ENCODE peak calls at places on chromosome 11, in four cellular contexts. One of them, this sample, is unnamed.

GRCh38 chr11:66529069-66529468 is 16.8 kb downstream of the ZDHHC24 start:
- DNase-seq in K562: no peak
- DNase-seq in GM12878: no peak
- DNase-seq in HepG2: no peak
- DNase-seq in this sample: peak

GRCh38 chr11:33942954-33943353 is 51.1 kb upstream of the LMO2 start:
- DNase-seq in GM12878: peak
- DNase-seq in HepG2: no peak
- DNase-seq in K562: no peak
- DNase-seq in this sample: no peak

GRCh38 chr11:14854057-14854456 is 38.0 kb downstream of the CYP2R1 start:
- DNase-seq in K562: no peak
- DNase-seq in HepG2: no peak
- DNase-seq in GM12878: no peak
- DNase-seq in this sample: no peak

GRCh38 chr11:77136074-77136473 is 8.0 kb downstream of the MYO7A start:
- DNase-seq in HepG2: no peak
- DNase-seq in GM12878: no peak
- DNase-seq in K562: no peak
- DNase-seq in this sample: no peak

GRCh38 chr11:129323896-129324522 is 51.6 kb upstream of the BARX2 start:
- DNase-seq in K562: no peak
- DNase-seq in GM12878: no peak
- DNase-seq in HepG2: peak
- DNase-seq in this sample: no peak

GRCh38 chr11:71251761-71252433 is 480 bp downstream of the SHANK2 start:
- DNase-seq in GM12878: no peak
- DNase-seq in K562: no peak
- DNase-seq in HepG2: no peak
- DNase-seq in this sample: peak

GRCh38 chr11:112882494-112883381 is 78.5 kb upstream of the NCAM1 start:
- DNase-seq in HepG2: no peak
- DNase-seq in K562: no peak
- DNase-seq in GM12878: no peak
- DNase-seq in this sample: no peak

GRCh38 chr11:12382451-12382850 is 5.1 kb downstream of the PARVA start:
- DNase-seq in GM12878: no peak
- DNase-seq in HepG2: no peak
- DNase-seq in K562: no peak
- DNase-seq in this sample: no peak

GRCh38 chr11:128544625-128545024 is 42.7 kb downstream of the ETS1 start:
- DNase-seq in GM12878: no peak
- DNase-seq in K562: no peak
- DNase-seq in HepG2: no peak
- DNase-seq in this sample: no peak

GRCh38 chr11:76835030-76835429 is 25.7 kb upstream of the ACER3 start:
- DNase-seq in HepG2: no peak
- DNase-seq in GM12878: no peak
- DNase-seq in K562: no peak
- DNase-seq in this sample: no peak

GRCh38 chr11:44004452-44004833 is 43.3 kb upstream of the ACCSL start:
- DNase-seq in K562: no peak
- DNase-seq in HepG2: no peak
- DNase-seq in GM12878: no peak
- DNase-seq in this sample: no peak

GRCh38 chr11:69485337-69486041 is 4.0 kb downstream of the LINC01488 start:
- DNase-seq in HepG2: peak
- DNase-seq in GM12878: no peak
- DNase-seq in K562: no peak
- DNase-seq in this sample: no peak

GRCh38 chr11:16786131-16786530 is 47.7 kb downstream of the C11orf58 start:
- DNase-seq in GM12878: no peak
- DNase-seq in K562: no peak
- DNase-seq in HepG2: peak
- DNase-seq in this sample: no peak

GRCh38 chr11:45658292-45658991 is 7.0 kb downstream of the CHST1 start:
- DNase-seq in GM12878: no peak
- DNase-seq in K562: no peak
- DNase-seq in HepG2: peak
- DNase-seq in this sample: peak

GRCh38 chr11:78740175-78741161 is 165.8 kb upstream of the NARS2 start:
- DNase-seq in HepG2: no peak
- DNase-seq in GM12878: no peak
- DNase-seq in K562: peak
- DNase-seq in this sample: no peak

GRCh38 chr11:25066706-25067105 is 569.9 kb downstream of the LUZP2 start:
- DNase-seq in HepG2: no peak
- DNase-seq in GM12878: no peak
- DNase-seq in K562: no peak
- DNase-seq in this sample: no peak

GRCh38 chr11:74929431-74930363 is 19.2 kb downstream of the XRRA1 start:
- DNase-seq in HepG2: peak
- DNase-seq in GM12878: peak
- DNase-seq in K562: peak
- DNase-seq in this sample: peak

GRCh38 chr11:289706-290620 is 1.0 kb downstream of the PGGHG start:
- DNase-seq in HepG2: no peak
- DNase-seq in GM12878: no peak
- DNase-seq in K562: no peak
- DNase-seq in this sample: peak

GRCh38 chr11:35593143-35593542 is 25.1 kb upstream of the FJX1 start:
- DNase-seq in HepG2: no peak
- DNase-seq in GM12878: no peak
- DNase-seq in K562: no peak
- DNase-seq in this sample: no peak

GRCh38 chr11:74449369-74449931 is 17.9 kb downstream of the KCNE3 start:
- DNase-seq in K562: peak
- DNase-seq in HepG2: peak
- DNase-seq in GM12878: peak
- DNase-seq in this sample: no peak

GRCh38 chr11:103378931-103379330 is 269.7 kb downstream of the DYNC2H1 start:
- DNase-seq in GM12878: no peak
- DNase-seq in K562: no peak
- DNase-seq in HepG2: no peak
- DNase-seq in this sample: no peak

GRCh38 chr11:18657696-18658095 is 23.6 kb upstream of the SPTY2D1 start:
- DNase-seq in K562: no peak
- DNase-seq in GM12878: no peak
- DNase-seq in HepG2: no peak
- DNase-seq in this sample: no peak

GRCh38 chr11:94784884-94785283 is 16.7 kb downstream of the AMOTL1 start:
- DNase-seq in GM12878: no peak
- DNase-seq in K562: no peak
- DNase-seq in HepG2: no peak
- DNase-seq in this sample: no peak

GRCh38 chr11:85791326-85791990 is 19.5 kb downstream of the SYTL2 start:
- DNase-seq in GM12878: no peak
- DNase-seq in HepG2: no peak
- DNase-seq in K562: no peak
- DNase-seq in this sample: no peak

GRCh38 chr11:72643547-72643946 is 30.7 kb downstream of the PDE2A start:
- DNase-seq in K562: no peak
- DNase-seq in GM12878: no peak
- DNase-seq in HepG2: no peak
- DNase-seq in this sample: no peak
- TF ChIP-seq TCF7 in K562: no peak
- TF ChIP-seq TCF7 in GM12878: no peak
- TF ChIP-seq TCF7 in HepG2: no peak
- TF ChIP-seq TCF7 in this sample: no peak

GRCh38 chr11:124327775-124328174 is 7.8 kb upstream of the OR8D2 start:
- DNase-seq in K562: no peak
- DNase-seq in GM12878: no peak
- DNase-seq in HepG2: no peak
- DNase-seq in this sample: no peak

GRCh38 chr11:124329787-124330478 is 9.9 kb upstream of the OR8D2 start:
- DNase-seq in GM12878: peak
- DNase-seq in HepG2: no peak
- DNase-seq in K562: no peak
- DNase-seq in this sample: no peak

DNA sequence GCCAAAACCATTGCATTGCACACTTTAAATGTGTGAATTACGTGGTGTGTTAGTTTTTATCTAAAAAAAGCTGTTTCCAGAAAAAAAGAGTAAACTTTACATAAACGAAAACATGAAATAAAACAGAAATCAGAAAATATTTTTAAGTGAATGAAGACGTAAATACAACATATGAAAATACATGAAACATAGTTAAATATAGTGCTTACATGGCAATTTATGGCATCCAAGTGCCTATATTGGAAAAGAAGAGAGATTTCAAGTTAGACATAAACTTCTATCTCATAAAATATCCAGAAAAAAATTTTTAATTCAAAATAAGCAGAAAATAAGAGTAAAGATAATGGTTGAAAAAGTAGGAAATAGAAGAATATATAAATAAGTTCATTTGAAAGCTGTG is 11.9 kb upstream of the OR8D2 start:
- DNase-seq in K562: no peak
- DNase-seq in GM12878: no peak
- DNase-seq in HepG2: no peak
- DNase-seq in this sample: no peak
- TF ChIP-seq CTCF in K562: no peak
- TF ChIP-seq CTCF in GM12878: no peak
- TF ChIP-seq CTCF in HepG2: no peak
- TF ChIP-seq CTCF in this sample: no peak

DNA sequence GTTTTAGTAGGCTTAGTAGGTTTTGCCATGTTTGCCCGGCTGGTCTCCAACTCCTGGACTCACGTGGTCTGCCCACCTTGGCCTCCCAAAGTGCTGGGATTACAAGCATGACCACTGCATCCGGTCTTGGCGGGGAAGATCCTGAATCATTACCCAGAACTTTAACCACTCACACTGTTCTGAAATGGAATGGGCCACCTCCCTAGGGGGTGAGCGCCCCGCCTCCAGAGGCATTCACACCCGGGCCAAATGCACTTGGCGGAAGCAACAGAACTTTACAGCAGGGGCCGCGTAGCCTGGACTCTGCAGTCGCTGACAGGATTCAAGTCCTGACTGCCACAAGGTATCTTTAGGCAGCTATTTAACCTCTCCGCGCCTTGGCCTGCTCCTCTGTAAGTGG is 5.4 kb downstream of the CCDC86 start:
- DNase-seq in GM12878: no peak
- DNase-seq in HepG2: no peak
- DNase-seq in K562: no peak
- DNase-seq in this sample: no peak
- TF ChIP-seq TCF7 in GM12878: no peak
- TF ChIP-seq TCF7 in HepG2: no peak
- TF ChIP-seq TCF7 in K562: no peak
- TF ChIP-seq TCF7 in this sample: no peak

DNA sequence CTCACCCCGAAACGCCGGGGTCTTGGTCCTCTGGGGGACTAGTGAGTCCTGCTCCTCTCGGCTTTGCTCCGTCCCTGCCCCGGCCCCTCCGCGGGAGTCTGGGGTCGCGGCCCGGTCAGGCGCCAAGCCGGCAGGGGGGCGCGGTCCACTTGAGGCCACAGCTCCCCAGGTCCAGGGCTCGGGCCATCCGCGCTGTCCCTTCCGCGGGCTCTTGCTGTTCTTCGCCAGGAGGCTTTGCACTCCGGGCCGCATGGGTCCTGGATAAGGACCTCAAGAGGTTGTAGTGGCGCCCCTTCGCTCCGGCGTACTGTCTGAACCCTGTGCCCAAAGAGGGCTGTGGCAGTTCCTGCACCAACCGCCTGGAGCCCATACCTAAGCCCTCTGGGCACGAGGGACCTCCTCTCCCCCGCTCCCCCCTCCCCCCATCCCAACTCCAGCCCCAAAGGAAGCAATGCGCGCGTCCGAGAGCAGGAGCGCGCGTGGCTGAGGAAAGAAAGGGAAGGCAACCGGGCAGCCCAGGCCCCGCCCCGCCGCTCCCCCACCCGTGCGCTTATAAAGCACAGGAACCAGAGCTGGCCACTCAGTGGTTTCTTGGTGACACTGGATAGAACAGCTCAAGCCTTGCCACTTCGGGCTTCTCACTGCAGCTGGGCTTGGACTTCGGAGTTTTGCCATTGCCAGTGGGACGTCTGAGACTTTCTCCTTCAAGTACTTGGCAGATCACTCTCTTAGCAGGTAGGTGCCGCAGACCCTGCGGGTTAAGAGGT is at the start of gene ADM:
- DNase-seq in K562: peak
- DNase-seq in HepG2: peak
- DNase-seq in GM12878: no peak
- DNase-seq in this sample: peak
- TF ChIP-seq CTCF in K562: peak
- TF ChIP-seq CTCF in HepG2: peak
- TF ChIP-seq CTCF in GM12878: peak
- TF ChIP-seq CTCF in this sample: peak

DNA sequence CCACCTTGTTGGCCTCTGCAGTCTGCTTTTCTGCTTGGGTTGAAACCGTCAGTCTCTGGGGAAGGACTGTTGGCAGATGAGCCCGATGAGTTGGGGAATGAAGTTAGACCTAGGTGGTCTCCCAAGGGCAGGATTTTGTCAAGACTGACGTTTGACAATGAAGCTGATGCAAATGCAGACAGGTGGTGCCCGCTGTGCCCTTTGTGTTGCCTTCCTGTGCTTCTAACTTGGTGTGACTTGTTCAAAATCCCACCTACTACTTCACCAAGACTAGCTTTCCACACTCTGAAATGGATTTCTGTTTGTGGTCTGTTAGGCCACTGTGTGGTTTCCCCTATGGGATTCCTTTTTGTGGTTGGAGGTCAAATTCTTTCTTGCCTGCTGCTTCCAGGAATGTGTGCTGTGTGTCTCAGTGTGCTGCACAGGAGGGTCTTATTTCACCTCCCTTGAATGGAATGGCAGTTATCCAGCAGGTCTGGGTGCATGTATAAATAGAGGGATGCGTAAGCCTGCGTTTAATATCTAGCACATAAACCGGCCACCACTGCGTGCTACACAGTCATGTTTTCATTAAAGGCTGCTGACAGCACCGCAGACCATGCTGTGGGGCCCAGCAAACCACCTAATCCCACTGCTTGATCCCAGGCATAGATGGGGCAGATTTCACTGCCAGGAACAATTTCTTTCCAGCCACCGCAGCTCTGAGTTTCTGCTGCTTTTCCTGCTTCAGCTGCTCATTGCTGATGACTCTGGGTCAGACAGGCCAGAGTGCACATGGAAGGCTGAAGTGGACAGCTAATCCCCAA is 44.8 kb downstream of the ADAMTS8 start:
- DNase-seq in K562: no peak
- DNase-seq in HepG2: peak
- DNase-seq in GM12878: no peak
- DNase-seq in this sample: peak
- TF ChIP-seq TCF7 in K562: no peak
- TF ChIP-seq TCF7 in HepG2: no peak
- TF ChIP-seq TCF7 in GM12878: no peak
- TF ChIP-seq TCF7 in this sample: no peak

GRCh38 chr11:6319879-6320410 is 356 bp downstream of the CAVIN3 start:
- DNase-seq in GM12878: no peak
- DNase-seq in K562: peak
- DNase-seq in HepG2: no peak
- DNase-seq in this sample: peak
- TF ChIP-seq CTCF in GM12878: no peak
- TF ChIP-seq CTCF in K562: no peak
- TF ChIP-seq CTCF in HepG2: no peak
- TF ChIP-seq CTCF in this sample: no peak

GRCh38 chr11:57406337-57406904 is 16.0 kb upstream of the PRG2 start:
- DNase-seq in K562: no peak
- DNase-seq in GM12878: peak
- DNase-seq in HepG2: no peak
- DNase-seq in this sample: no peak
- TF ChIP-seq TCF7 in K562: no peak
- TF ChIP-seq TCF7 in GM12878: no peak
- TF ChIP-seq TCF7 in HepG2: no peak
- TF ChIP-seq TCF7 in this sample: no peak

GRCh38 chr11:93340223-93340622 is 9.7 kb downstream of the DEUP1 start:
- DNase-seq in GM12878: no peak
- DNase-seq in K562: no peak
- DNase-seq in HepG2: no peak
- DNase-seq in this sample: no peak
- TF ChIP-seq CTCF in GM12878: no peak
- TF ChIP-seq CTCF in K562: no peak
- TF ChIP-seq CTCF in HepG2: no peak
- TF ChIP-seq CTCF in this sample: no peak

This sample was measured in WTC11.